ENCODE peak calls at places on chromosomes 12 and 14, in four cellular contexts. F, U, N and V are unnamed samples.

GRCh38 chr12:47216150-47216677 is 136.5 kb upstream of the AMIGO2 start:
- DNase-seq in F (peak), U (no peak), N (no peak), V (no peak)

GRCh38 chr12:87413784-87414183 is 615.4 kb downstream of the C12orf50 start:
- DNase-seq in U (no peak), N (no peak), F (no peak), V (peak)

GRCh38 chr12:129701536-129702165 is 202.2 kb downstream of the TMEM132D start:
- DNase-seq in N (no peak), U (no peak), F (no peak), V (no peak)

GRCh38 chr14:104211242-104211641 is 72.9 kb downstream of the KIF26A start:
- DNase-seq in U (no peak), N (no peak), F (no peak), V (no peak)

GRCh38 chr12:131939007-131939406 is 9.9 kb downstream of the PUS1 start:
- DNase-seq in F (no peak), U (no peak), N (no peak), V (no peak)

GRCh38 chr12:91388573-91388972 is 206.0 kb upstream of the DCN start:
- DNase-seq in N (no peak), U (no peak), F (no peak), V (no peak)

GRCh38 chr14:77120771-77121743 is 20.5 kb downstream of the ZDHHC22 start:
- DNase-seq in N (peak), U (no peak), F (no peak), V (no peak)

GRCh38 chr12:49344486-49345047 is 2.1 kb upstream of the DNAJC22 start:
- DNase-seq in U (no peak), N (no peak), F (no peak), V (no peak)

GRCh38 chr12:89236748-89237428 is 115.4 kb downstream of the DUSP6 start:
- DNase-seq in F (no peak), N (no peak), U (no peak), V (no peak)

GRCh38 chr12:18456344-18456743 is 195.0 kb downstream of the PIK3C2G start:
- DNase-seq in N (no peak), F (no peak), U (no peak), V (no peak)

GRCh38 chr12:7374423-7375144 is 69.4 kb downstream of the CD163L1 start:
- DNase-seq in F (peak), U (no peak), N (no peak), V (no peak)

GRCh38 chr14:38481939-38482678 is 226.2 kb upstream of the CLEC14A start:
- DNase-seq in U (no peak), F (no peak), N (no peak), V (no peak)

GRCh38 chr12:132365226-132365625 is 35.8 kb upstream of the GALNT9 start:
- DNase-seq in N (no peak), U (no peak), F (no peak), V (no peak)